ENCODE peak calls at places on chromosome 14, in five cellular contexts. One of them, this sample, is unnamed.

GRCh38 chr14:52729585-52729924 is 411 bp upstream of the STYX start:
- DNase-seq in neural crest cell: no peak
- DNase-seq in cardiac muscle cell: no peak
- DNase-seq in left lung: no peak
- DNase-seq in BE2C: no peak
- DNase-seq in this sample: no peak

GRCh38 chr14:78254911-78255431 is 84.8 kb downstream of the NRXN3 start:
- DNase-seq in neural crest cell: no peak
- DNase-seq in cardiac muscle cell: no peak
- DNase-seq in left lung: no peak
- DNase-seq in BE2C: no peak
- DNase-seq in this sample: no peak

GRCh38 chr14:104268725-104269436 is 130.5 kb downstream of the KIF26A start:
- DNase-seq in neural crest cell: no peak
- DNase-seq in cardiac muscle cell: no peak
- DNase-seq in left lung: peak
- DNase-seq in BE2C: peak
- DNase-seq in this sample: peak

GRCh38 chr14:26709019-26709418 is 111.2 kb upstream of the NOVA1 start:
- DNase-seq in neural crest cell: no peak
- DNase-seq in cardiac muscle cell: no peak
- DNase-seq in left lung: no peak
- DNase-seq in BE2C: no peak
- DNase-seq in this sample: no peak

GRCh38 chr14:36654185-36655053 is 7.2 kb upstream of the PAX9 start:
- DNase-seq in neural crest cell: no peak
- DNase-seq in cardiac muscle cell: no peak
- DNase-seq in left lung: no peak
- DNase-seq in BE2C: no peak
- DNase-seq in this sample: no peak

GRCh38 chr14:36519431-36520321 is at the start of gene NKX2-1:
- DNase-seq in neural crest cell: peak
- DNase-seq in cardiac muscle cell: no peak
- DNase-seq in left lung: peak
- DNase-seq in BE2C: no peak
- DNase-seq in this sample: peak

GRCh38 chr14:98974113-98974512 is 297.9 kb downstream of the BCL11B start:
- DNase-seq in neural crest cell: no peak
- DNase-seq in cardiac muscle cell: no peak
- DNase-seq in left lung: no peak
- DNase-seq in BE2C: no peak
- DNase-seq in this sample: no peak

GRCh38 chr14:77980475-77981321 is 180.8 kb downstream of the ADCK1 start:
- DNase-seq in neural crest cell: peak
- DNase-seq in cardiac muscle cell: peak
- DNase-seq in left lung: peak
- DNase-seq in BE2C: no peak
- DNase-seq in this sample: peak

GRCh38 chr14:57390806-57391562 is 598 bp downstream of the NAA30 start:
- DNase-seq in neural crest cell: peak
- DNase-seq in cardiac muscle cell: peak
- DNase-seq in left lung: peak
- DNase-seq in BE2C: peak
- DNase-seq in this sample: peak

GRCh38 chr14:50001999-50002925 is 109.4 kb downstream of the ARF6 start:
- DNase-seq in neural crest cell: no peak
- DNase-seq in cardiac muscle cell: no peak
- DNase-seq in left lung: no peak
- DNase-seq in BE2C: no peak
- DNase-seq in this sample: no peak

GRCh38 chr14:70052990-70053389 is 135.8 kb downstream of the SLC8A3 start:
- DNase-seq in neural crest cell: peak
- DNase-seq in cardiac muscle cell: peak
- DNase-seq in left lung: no peak
- DNase-seq in BE2C: no peak
- DNase-seq in this sample: no peak

GRCh38 chr14:98906123-98906995 is 365.6 kb downstream of the BCL11B start:
- DNase-seq in neural crest cell: no peak
- DNase-seq in cardiac muscle cell: peak
- DNase-seq in left lung: no peak
- DNase-seq in BE2C: no peak
- DNase-seq in this sample: no peak

GRCh38 chr14:69226178-69226577 is 33.8 kb upstream of the GALNT16 start:
- DNase-seq in neural crest cell: no peak
- DNase-seq in cardiac muscle cell: peak
- DNase-seq in left lung: no peak
- DNase-seq in BE2C: no peak
- DNase-seq in this sample: no peak

GRCh38 chr14:95130545-95130944 is 26.8 kb downstream of the DICER1 start:
- DNase-seq in neural crest cell: no peak
- DNase-seq in cardiac muscle cell: no peak
- DNase-seq in left lung: no peak
- DNase-seq in BE2C: no peak
- DNase-seq in this sample: no peak

GRCh38 chr14:60095781-60096450 is 4.2 kb downstream of the PCNX4 start:
- DNase-seq in neural crest cell: no peak
- DNase-seq in cardiac muscle cell: no peak
- DNase-seq in left lung: no peak
- DNase-seq in BE2C: no peak
- DNase-seq in this sample: no peak

GRCh38 chr14:56295743-56296142 is 177.5 kb downstream of the PELI2 start:
- DNase-seq in neural crest cell: no peak
- DNase-seq in cardiac muscle cell: no peak
- DNase-seq in left lung: no peak
- DNase-seq in BE2C: no peak
- DNase-seq in this sample: no peak

GRCh38 chr14:30362369-30363218 is 196.4 kb upstream of the G2E3 start:
- DNase-seq in neural crest cell: no peak
- DNase-seq in cardiac muscle cell: no peak
- DNase-seq in left lung: no peak
- DNase-seq in BE2C: no peak
- DNase-seq in this sample: no peak

GRCh38 chr14:20400965-20401593 is 12.2 kb downstream of the TEP1 start:
- DNase-seq in neural crest cell: no peak
- DNase-seq in cardiac muscle cell: no peak
- DNase-seq in left lung: no peak
- DNase-seq in BE2C: no peak
- DNase-seq in this sample: no peak

GRCh38 chr14:23621204-23621931 is 14.8 kb upstream of the DHRS2 start:
- DNase-seq in neural crest cell: no peak
- DNase-seq in cardiac muscle cell: no peak
- DNase-seq in left lung: no peak
- DNase-seq in BE2C: no peak
- DNase-seq in this sample: no peak

GRCh38 chr14:59301354-59301753 is 112.9 kb downstream of the DAAM1 start:
- DNase-seq in neural crest cell: no peak
- DNase-seq in cardiac muscle cell: no peak
- DNase-seq in left lung: no peak
- DNase-seq in BE2C: no peak
- DNase-seq in this sample: no peak

GRCh38 chr14:29643415-29644206 is 284.0 kb downstream of the PRKD1 start:
- DNase-seq in neural crest cell: no peak
- DNase-seq in cardiac muscle cell: no peak
- DNase-seq in left lung: no peak
- DNase-seq in BE2C: no peak
- DNase-seq in this sample: no peak

GRCh38 chr14:61581955-61582615 is 113.2 kb upstream of the HIF1A start:
- DNase-seq in neural crest cell: no peak
- DNase-seq in cardiac muscle cell: no peak
- DNase-seq in left lung: no peak
- DNase-seq in BE2C: no peak
- DNase-seq in this sample: no peak

GRCh38 chr14:36129181-36129580 is 47.3 kb downstream of the PTCSC3 start:
- DNase-seq in neural crest cell: no peak
- DNase-seq in cardiac muscle cell: no peak
- DNase-seq in left lung: no peak
- DNase-seq in BE2C: no peak
- DNase-seq in this sample: no peak

GRCh38 chr14:104801284-104802119 is 601 bp downstream of the ZBTB42 start:
- DNase-seq in neural crest cell: no peak
- DNase-seq in cardiac muscle cell: no peak
- DNase-seq in left lung: no peak
- DNase-seq in BE2C: peak
- DNase-seq in this sample: no peak

GRCh38 chr14:78356406-78356805 is 186.2 kb downstream of the NRXN3 start:
- DNase-seq in neural crest cell: peak
- DNase-seq in cardiac muscle cell: no peak
- DNase-seq in left lung: no peak
- DNase-seq in BE2C: no peak
- DNase-seq in this sample: no peak

GRCh38 chr14:66105819-66106218 is 380.4 kb upstream of the CCDC196 start:
- DNase-seq in neural crest cell: no peak
- DNase-seq in cardiac muscle cell: no peak
- DNase-seq in left lung: no peak
- DNase-seq in BE2C: no peak
- DNase-seq in this sample: no peak

GRCh38 chr14:58736606-58737005 is 98.8 kb downstream of the DACT1 start:
- DNase-seq in neural crest cell: no peak
- DNase-seq in cardiac muscle cell: no peak
- DNase-seq in left lung: no peak
- DNase-seq in BE2C: no peak
- DNase-seq in this sample: no peak

GRCh38 chr14:70358631-70359030 is 852 bp downstream of the COX16 start:
- DNase-seq in neural crest cell: no peak
- DNase-seq in cardiac muscle cell: no peak
- DNase-seq in left lung: no peak
- DNase-seq in BE2C: no peak
- DNase-seq in this sample: no peak

GRCh38 chr14:70096866-70097265 is 91.9 kb downstream of the SLC8A3 start:
- DNase-seq in neural crest cell: peak
- DNase-seq in cardiac muscle cell: peak
- DNase-seq in left lung: no peak
- DNase-seq in BE2C: no peak
- DNase-seq in this sample: no peak

GRCh38 chr14:69572634-69573135 is 2.0 kb downstream of the CCDC177 start:
- DNase-seq in neural crest cell: no peak
- DNase-seq in cardiac muscle cell: no peak
- DNase-seq in left lung: no peak
- DNase-seq in BE2C: no peak
- DNase-seq in this sample: peak

DNA sequence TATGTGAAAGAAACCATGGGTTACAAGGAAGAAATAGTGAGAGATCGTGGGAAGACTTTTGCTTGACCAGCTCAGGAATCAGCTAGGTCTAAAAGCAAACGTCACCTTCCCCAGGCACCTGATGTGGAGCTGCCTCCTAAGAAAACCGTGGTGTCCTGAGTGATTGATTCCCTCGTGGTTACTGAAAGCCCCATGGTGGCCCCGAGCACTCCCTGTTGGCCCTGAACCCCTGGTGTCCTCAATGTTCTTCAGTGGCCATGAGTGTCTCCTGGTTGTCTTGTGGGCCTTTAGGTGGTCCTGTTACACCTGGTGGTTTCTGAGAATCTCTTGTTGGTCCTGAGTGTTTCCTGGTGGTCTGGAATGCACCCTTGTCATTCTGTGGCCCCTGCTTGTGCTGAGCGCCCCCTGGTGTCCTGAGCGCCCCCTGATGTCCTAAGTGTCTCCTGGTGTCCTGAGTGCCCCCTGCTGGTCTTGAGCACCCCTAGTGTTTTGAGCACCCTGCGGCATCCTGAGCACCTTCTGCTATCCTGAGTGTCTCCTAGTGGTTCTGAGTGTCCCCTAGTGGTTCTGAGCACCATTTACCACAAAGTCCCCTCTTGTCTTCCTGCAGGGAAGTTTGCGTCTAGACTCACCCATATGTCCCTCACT is 518.7 kb downstream of the TMEM121 start:
- DNase-seq in neural crest cell: no peak
- DNase-seq in cardiac muscle cell: no peak
- DNase-seq in left lung: peak
- DNase-seq in BE2C: peak
- DNase-seq in this sample: peak
- TF ChIP-seq CTCF in neural crest cell: no peak
- TF ChIP-seq CTCF in cardiac muscle cell: no peak
- TF ChIP-seq CTCF in left lung: peak
- TF ChIP-seq CTCF in BE2C: peak
- TF ChIP-seq CTCF in this sample: peak

DNA sequence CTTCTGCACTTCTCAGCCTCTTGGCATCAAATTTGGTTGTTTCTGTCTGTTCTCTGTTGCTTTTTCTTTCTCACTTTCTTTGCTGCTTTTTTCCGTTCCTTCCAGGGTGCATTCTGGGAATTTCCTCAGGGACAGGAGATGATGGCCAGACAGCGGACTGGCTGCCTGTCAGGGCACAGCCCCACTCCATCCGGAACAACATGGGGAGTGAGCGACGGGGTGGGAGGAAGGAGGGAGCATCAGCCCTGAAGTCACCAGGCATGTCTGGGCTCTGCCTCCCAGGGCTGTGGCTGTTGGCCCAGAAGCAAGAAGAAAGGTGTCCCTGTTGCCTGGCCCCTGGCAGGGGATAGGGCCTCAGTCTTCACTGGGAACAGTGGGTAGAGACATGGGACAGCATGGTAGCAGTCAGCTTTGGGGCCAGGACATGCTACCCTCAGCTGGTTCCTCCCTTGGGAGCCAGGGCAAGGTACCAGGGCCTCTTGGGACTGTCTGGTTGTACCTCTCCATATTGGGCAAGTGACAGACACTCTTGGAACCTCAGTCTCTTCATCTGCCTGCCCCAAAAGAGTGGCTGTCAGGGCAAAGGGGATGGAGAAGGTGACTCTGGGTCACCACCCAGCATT is 8.6 kb downstream of the PGF start:
- DNase-seq in neural crest cell: no peak
- DNase-seq in cardiac muscle cell: no peak
- DNase-seq in left lung: no peak
- DNase-seq in BE2C: peak
- DNase-seq in this sample: no peak
- TF ChIP-seq CTCF in neural crest cell: peak
- TF ChIP-seq CTCF in cardiac muscle cell: no peak
- TF ChIP-seq CTCF in left lung: peak
- TF ChIP-seq CTCF in BE2C: no peak
- TF ChIP-seq CTCF in this sample: peak

DNA sequence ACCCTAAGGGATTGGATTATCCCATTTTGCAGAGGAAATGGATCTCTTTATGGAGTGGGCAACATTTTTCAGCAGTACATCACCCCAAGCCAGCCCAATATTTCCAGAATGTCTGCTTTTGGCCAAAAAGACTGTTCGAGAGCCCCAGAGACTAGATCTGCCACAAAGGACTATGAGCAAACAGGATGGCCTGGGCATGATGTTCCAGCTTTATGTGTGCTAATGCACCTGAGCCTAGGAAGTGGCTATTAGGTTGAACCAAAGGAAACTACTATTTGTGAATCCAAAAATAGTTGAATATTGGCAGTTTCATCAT is 14.8 kb upstream of the PNMA1 start:
- DNase-seq in neural crest cell: no peak
- DNase-seq in cardiac muscle cell: no peak
- DNase-seq in left lung: no peak
- DNase-seq in BE2C: no peak
- DNase-seq in this sample: no peak
- TF ChIP-seq CTCF in neural crest cell: no peak
- TF ChIP-seq CTCF in cardiac muscle cell: no peak
- TF ChIP-seq CTCF in left lung: peak
- TF ChIP-seq CTCF in BE2C: no peak
- TF ChIP-seq CTCF in this sample: no peak

DNA sequence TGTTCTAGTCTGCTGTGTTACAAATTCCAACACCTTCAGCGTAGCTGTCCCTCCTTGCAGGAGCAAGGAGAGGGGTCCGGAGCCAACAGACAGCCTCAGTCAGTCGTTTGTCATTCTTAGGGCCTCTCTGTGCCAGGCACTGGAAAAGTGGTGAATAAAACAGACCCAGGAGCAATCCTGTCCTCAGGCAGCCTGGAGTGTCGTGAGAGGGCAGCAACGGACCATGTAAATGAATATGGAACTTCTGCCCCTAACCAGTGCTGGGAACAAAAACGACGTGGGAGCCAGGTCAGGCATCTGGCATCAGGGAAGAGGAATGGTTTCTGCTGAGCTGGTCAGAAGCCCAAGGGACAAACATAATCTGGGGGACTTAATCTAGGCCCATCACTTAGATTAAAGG is 64.8 kb upstream of the PSMC1 start:
- DNase-seq in neural crest cell: no peak
- DNase-seq in cardiac muscle cell: no peak
- DNase-seq in left lung: no peak
- DNase-seq in BE2C: no peak
- DNase-seq in this sample: no peak
- TF ChIP-seq CTCF in neural crest cell: no peak
- TF ChIP-seq CTCF in cardiac muscle cell: no peak
- TF ChIP-seq CTCF in left lung: no peak
- TF ChIP-seq CTCF in BE2C: no peak
- TF ChIP-seq CTCF in this sample: no peak